ENCODE peak calls at places on chromosomes 11 and 22, in four cellular contexts. D, H, T and A are unnamed samples.

GRCh38 chr22:39204216-39204615 is 40.6 kb downstream of the PDGFB start:
- DNase-seq in D (no peak), H (no peak), T (no peak), A (no peak)

GRCh38 chr11:65428578-65429068 is 6.0 kb downstream of the NEAT1 start:
- DNase-seq in D (no peak), H (no peak), T (no peak), A (no peak)

GRCh38 chr11:80727315-80727714 is 1286.5 kb upstream of the TENM4 start:
- DNase-seq in D (no peak), H (peak), T (no peak), A (no peak)

GRCh38 chr11:65997286-65997685 is 4.7 kb downstream of the EIF1AD start:
- DNase-seq in D (no peak), H (no peak), T (no peak), A (peak)

GRCh38 chr11:7353100-7353499 is 101.4 kb downstream of the SYT9 start:
- DNase-seq in D (no peak), H (peak), T (no peak), A (peak)

GRCh38 chr11:33028537-33028914 is 10.8 kb upstream of the TCP11L1 start:
- DNase-seq in D (no peak), H (no peak), T (no peak), A (no peak)

GRCh38 chr11:111982019-111982464 is 43.2 kb upstream of the DLAT start:
- DNase-seq in D (peak), H (peak), T (peak), A (peak)

GRCh38 chr22:46533434-46533833 is 4.0 kb downstream of the CELSR1 start:
- DNase-seq in D (no peak), H (peak), T (no peak), A (no peak)

GRCh38 chr22:36147196-36147788 is 13.3 kb downstream of the APOL3 start:
- DNase-seq in D (no peak), H (no peak), T (no peak), A (no peak)

GRCh38 chr11:70244698-70245097 is 25.8 kb upstream of the PPFIA1 start:
- DNase-seq in D (no peak), H (no peak), T (peak), A (no peak)

GRCh38 chr11:122618927-122619326 is 36.6 kb upstream of the UBASH3B start:
- DNase-seq in D (no peak), H (no peak), T (no peak), A (no peak)

GRCh38 chr11:47375546-47376085 is 2.7 kb downstream of the SPI1 start:
- DNase-seq in D (no peak), H (no peak), T (no peak), A (no peak)

GRCh38 chr22:35457729-35458546 is 58.0 kb downstream of the MCM5 start:
- DNase-seq in D (no peak), H (peak), T (no peak), A (no peak)

GRCh38 chr11:103047837-103048236 is 44.1 kb downstream of the DCUN1D5 start:
- DNase-seq in D (no peak), H (no peak), T (no peak), A (no peak)

GRCh38 chr22:41348964-41349484 is 32.7 kb upstream of the TEF start:
- DNase-seq in D (no peak), H (no peak), T (no peak), A (no peak)

GRCh38 chr11:131584694-131585592 is 214.5 kb downstream of the NTM start:
- DNase-seq in D (no peak), H (no peak), T (no peak), A (no peak)

GRCh38 chr11:69253028-69253427 is 40.9 kb upstream of the MYEOV start:
- DNase-seq in D (no peak), H (peak), T (no peak), A (no peak)

GRCh38 chr22:21650823-21651520 is 8.9 kb downstream of the SDF2L1 start:
- DNase-seq in D (no peak), H (no peak), T (no peak), A (no peak)

GRCh38 chr11:48193876-48194275 is 22.7 kb upstream of the OR4B1 start:
- DNase-seq in D (no peak), H (peak), T (no peak), A (no peak)

GRCh38 chr11:113274708-113275582 is 39.4 kb upstream of the TTC12 start:
- DNase-seq in D (no peak), H (peak), T (no peak), A (no peak)

GRCh38 chr11:2294340-2295290 is 7.1 kb downstream of the C11orf21 start:
- DNase-seq in D (no peak), H (no peak), T (no peak), A (no peak)

GRCh38 chr11:6746086-6746618 is 25.6 kb downstream of the OR2AG2 start:
- DNase-seq in D (peak), H (no peak), T (no peak), A (no peak)

GRCh38 chr22:46528121-46528610 is 9.3 kb downstream of the CELSR1 start:
- DNase-seq in D (no peak), H (peak), T (no peak), A (peak)

GRCh38 chr11:111945198-111945597 is 8.1 kb downstream of the DIXDC1 start:
- DNase-seq in D (no peak), H (no peak), T (no peak), A (no peak)

GRCh38 chr11:69746780-69747742 is 28.1 kb downstream of the FGF4 start:
- DNase-seq in D (no peak), H (no peak), T (no peak), A (no peak)

GRCh38 chr22:46367707-46368191 is 32.2 kb downstream of the TRMU start:
- DNase-seq in D (peak), H (peak), T (peak), A (peak)

GRCh38 chr11:120324932-120325810 is at the start of gene TLCD5:
- DNase-seq in D (no peak), H (peak), T (peak), A (no peak)

GRCh38 chr11:20156280-20156875 is 3.9 kb downstream of the DBX1 start:
- DNase-seq in D (peak), H (no peak), T (no peak), A (no peak)

GRCh38 chr22:40620464-40621046 is 16.0 kb downstream of the MRTFA start:
- DNase-seq in D (no peak), H (peak), T (no peak), A (no peak)

GRCh38 chr11:117805048-117805447 is 8.0 kb upstream of the DSCAML1 start:
- DNase-seq in D (no peak), H (peak), T (no peak), A (no peak)

GRCh38 chr11:117807482-117808272 is 10.7 kb upstream of the DSCAML1 start:
- DNase-seq in D (peak), H (peak), T (no peak), A (peak)

GRCh38 chr11:117806906-117807305 is 9.9 kb upstream of the DSCAML1 start:
- DNase-seq in D (no peak), H (no peak), T (no peak), A (no peak)

GRCh38 chr11:117799634-117800033 is 2.6 kb upstream of the DSCAML1 start:
- DNase-seq in D (no peak), H (no peak), T (no peak), A (no peak)

GRCh38 chr11:117803896-117804295 is 6.9 kb upstream of the DSCAML1 start:
- DNase-seq in D (no peak), H (no peak), T (no peak), A (no peak)
- TF ChIP-seq CTCF in D (no peak), H (no peak), T (no peak), A (no peak)

GRCh38 chr11:72380132-72380503 is 54.2 kb downstream of the CLPB start:
- DNase-seq in D (no peak), H (no peak), T (no peak), A (no peak)
- TF ChIP-seq CTCF in D (no peak), H (no peak), T (no peak), A (no peak)

DNA sequence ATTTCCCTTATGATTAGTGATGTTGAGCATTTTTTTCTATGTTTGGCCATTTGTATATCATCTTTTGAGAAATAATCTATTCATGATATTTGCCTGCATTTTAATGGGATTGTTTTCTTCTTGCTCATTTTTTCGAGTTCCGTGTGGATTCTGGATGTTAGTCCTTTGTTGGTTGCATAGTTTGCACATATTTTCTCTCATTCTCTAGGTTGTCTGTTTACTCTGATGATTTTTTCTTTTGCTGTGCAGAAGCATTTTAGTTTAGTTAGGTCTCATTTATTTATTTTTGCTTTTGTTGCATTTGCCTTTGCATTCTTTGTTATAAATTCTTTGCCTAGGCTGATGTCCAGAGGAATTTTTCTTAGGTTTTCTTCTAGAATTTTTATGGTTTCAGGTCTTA is 87.3 kb downstream of the METTL15 start:
- DNase-seq in D (no peak), H (no peak), T (no peak), A (no peak)
- TF ChIP-seq CTCF in D (no peak), H (no peak), T (no peak), A (no peak)

GRCh38 chr22:23150762-23151161 is 5.5 kb downstream of the RAB36 start:
- DNase-seq in D (no peak), H (no peak), T (no peak), A (no peak)
- TF ChIP-seq CTCF in D (no peak), H (no peak), T (no peak), A (no peak)

DNA sequence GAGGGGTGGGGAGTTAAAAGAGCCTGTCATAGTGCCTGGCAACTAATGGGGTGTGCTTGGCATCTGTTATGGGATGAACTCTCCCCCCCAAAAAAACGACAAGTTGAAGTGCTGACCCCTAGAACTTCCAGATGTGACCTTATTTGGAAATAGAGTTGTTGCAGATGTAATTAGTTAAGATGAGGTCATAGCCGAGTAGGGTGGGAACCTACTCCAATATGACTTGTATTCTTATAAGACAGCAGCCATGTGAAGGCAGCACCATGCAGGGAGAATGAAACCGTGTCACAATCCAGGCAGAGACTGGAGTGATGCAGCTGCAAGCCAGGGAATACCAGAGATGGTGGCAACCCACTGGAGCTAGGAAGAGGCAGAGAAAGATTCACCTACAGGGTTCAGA is 394.5 kb downstream of the TENM4 start:
- DNase-seq in D (no peak), H (peak), T (no peak), A (no peak)
- TF ChIP-seq CTCF in D (no peak), H (no peak), T (no peak), A (no peak)

DNA sequence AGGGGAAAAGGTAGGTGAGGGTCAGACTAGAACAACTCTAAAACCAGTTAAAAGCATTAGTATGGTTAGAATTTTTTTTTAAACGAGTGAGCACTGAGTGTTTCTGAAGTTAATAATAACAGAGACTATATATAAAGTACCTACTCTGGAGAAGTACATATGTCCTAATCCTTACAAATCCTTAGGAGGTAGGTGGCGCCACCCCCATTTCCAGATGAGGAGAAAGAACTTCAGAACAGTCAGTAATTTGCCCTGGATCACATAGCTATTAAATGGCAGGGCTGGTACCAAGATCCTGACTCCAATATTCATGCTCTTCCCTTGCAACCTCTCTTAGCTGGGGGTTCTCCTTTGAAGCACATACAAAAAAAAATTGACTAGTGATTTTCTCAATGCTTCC is 80.5 kb downstream of the CLPB start:
- DNase-seq in D (no peak), H (peak), T (no peak), A (no peak)
- TF ChIP-seq CTCF in D (no peak), H (peak), T (no peak), A (no peak)

GRCh38 chr11:79168530-79169110 is 272.2 kb downstream of the TENM4 start:
- DNase-seq in D (no peak), H (peak), T (no peak), A (no peak)
- TF ChIP-seq CTCF in D (no peak), H (no peak), T (no peak), A (no peak)